ENCODE peak calls at places on chromosomes 12 and 14, in eight cellular contexts. A is dorsolateral prefrontal cortex, P is transverse colon, J is BJ, N is adipocyte, H is HCT116, X is hepatocyte, F is tibial artery. R is an unnamed sample. For H3K27me3, the result is how much of the 10 kb centered on the place peaks cover.

GRCh38 chr14:67722293-67722692 is 20.6 kb downstream of the RDH12 start:
- DNase-seq in A (no peak), P (peak), J (no peak), N (peak), H (no peak), X (peak), F (peak), R (no peak)

GRCh38 chr12:94760786-94761185 is 110.4 kb upstream of the TMCC3 start:
- DNase-seq in A (no peak), P (no peak), J (no peak), N (peak), H (no peak), X (no peak), F (no peak), R (no peak)

GRCh38 chr12:14416658-14417057 is 51.2 kb downstream of the ATF7IP start:
- DNase-seq in A (no peak), P (no peak), J (no peak), N (peak), H (no peak), X (peak), F (no peak), R (no peak)

GRCh38 chr12:1839956-1840550 is 19.7 kb downstream of the LRTM2 start:
- DNase-seq in A (no peak), P (no peak), J (no peak), N (no peak), H (no peak), X (no peak), F (no peak), R (no peak)

GRCh38 chr14:59061292-59061691 is 127.2 kb upstream of the DAAM1 start:
- DNase-seq in A (no peak), P (no peak), J (no peak), N (no peak), H (no peak), X (no peak), F (no peak), R (no peak)

GRCh38 chr12:75086086-75087038 is 123.3 kb downstream of the KCNC2 start:
- DNase-seq in A (no peak), P (no peak), J (peak), N (peak), H (no peak), X (peak), F (no peak), R (no peak)

GRCh38 chr14:31010935-31011334 is 14.5 kb upstream of the AP4S1 start:
- DNase-seq in A (no peak), P (no peak), J (no peak), N (no peak), H (no peak), X (no peak), F (no peak), R (no peak)

GRCh38 chr12:2385529-2385928 is 332.7 kb downstream of the CACNA1C start:
- DNase-seq in A (no peak), P (no peak), J (no peak), N (no peak), H (no peak), X (no peak), F (no peak), R (no peak)

GRCh38 chr12:57185906-57186508 is 30.6 kb upstream of the NXPH4 start:
- DNase-seq in A (no peak), P (no peak), J (no peak), N (no peak), H (no peak), X (no peak), F (no peak), R (no peak)

GRCh38 chr12:43988838-43989560 is 153.1 kb downstream of the TMEM117 start:
- DNase-seq in A (no peak), P (no peak), J (no peak), N (peak), H (no peak), X (no peak), F (no peak), R (no peak)

GRCh38 chr12:26810330-26810729 is 22.7 kb downstream of the ITPR2 start:
- DNase-seq in A (no peak), P (no peak), J (no peak), N (peak), H (no peak), X (peak), F (peak), R (no peak)

DNA sequence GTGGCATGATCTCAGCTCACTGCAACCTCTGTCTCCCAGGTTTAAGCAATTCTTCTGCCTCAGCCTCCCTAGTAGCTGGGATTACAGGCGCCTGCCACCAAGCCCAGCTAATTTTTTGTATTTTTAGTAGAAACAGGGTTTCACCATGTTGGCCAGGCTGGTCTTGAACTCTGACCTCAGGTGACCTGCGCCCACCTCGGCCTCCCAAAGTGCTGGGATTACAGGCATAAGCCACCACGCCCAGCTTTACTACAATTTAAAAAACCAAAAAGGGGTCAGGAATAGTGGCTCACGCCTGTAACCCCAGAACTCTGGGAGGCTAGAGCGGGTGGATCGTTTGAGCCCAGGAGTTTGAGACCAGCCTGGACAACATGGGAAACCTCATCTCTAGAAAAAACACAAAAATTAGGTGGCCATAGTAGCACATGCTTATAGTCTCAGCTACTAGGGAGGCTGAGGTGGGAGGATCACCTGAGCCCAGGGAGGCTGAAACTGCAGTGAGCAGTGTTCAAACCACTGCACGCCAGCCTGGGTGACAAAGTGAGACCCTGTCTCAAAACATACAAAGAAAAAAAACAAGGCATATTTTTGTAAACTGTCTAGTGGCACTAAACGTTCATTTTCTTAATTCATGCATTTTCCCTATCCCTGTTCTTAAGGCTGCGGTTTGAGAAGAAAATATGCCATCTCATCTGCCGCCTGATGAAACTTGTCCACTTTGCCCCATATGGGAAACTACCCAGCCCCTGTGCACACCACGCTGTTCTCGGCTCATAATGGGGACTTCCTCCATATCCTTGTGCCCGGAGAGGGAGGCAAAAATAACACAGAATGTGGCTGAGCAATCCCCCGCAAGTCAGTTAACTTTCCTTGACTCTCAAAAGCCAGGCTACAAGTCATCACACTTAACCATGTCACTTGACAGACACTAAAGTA is 4.3 kb downstream of the RILPL2 start:
- DNase-seq in A (no peak), P (no peak), J (no peak), N (no peak), H (no peak), X (no peak), F (no peak), R (no peak)
- H3K4me3 ChIP-seq in A (peak), P (peak), J (no peak), N (peak), H (no peak), X (no peak), F (peak), R (no peak)

DNA sequence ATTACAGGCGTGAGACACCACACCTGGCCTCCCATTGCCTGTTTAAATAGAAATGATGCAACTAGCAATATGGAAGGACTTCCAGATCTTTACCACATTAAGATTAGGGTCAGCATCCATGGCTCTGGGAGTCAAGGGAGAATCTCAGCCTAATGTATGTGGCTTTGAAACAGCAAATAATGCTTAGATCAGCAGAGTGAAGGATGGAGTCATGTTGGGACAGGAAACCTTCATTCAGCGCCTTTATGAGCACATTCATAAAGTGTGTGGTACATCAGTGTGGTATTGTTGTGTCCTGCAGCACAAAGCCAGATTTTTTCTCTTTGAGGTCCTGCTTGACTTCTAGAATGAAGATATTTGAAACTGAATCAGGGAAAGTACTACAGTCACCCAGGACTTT is 15.3 kb upstream of the SPSB2 start:
- DNase-seq in A (no peak), P (no peak), J (no peak), N (no peak), H (no peak), X (no peak), F (no peak), R (no peak)
- H3K27me3 ChIP-seq in A (under half), P (under half), J (under half), N (under half), H (under half), X (under half), F (under half), R (under half)

GRCh38 chr12:59839514-59839913 is 243.7 kb downstream of the SLC16A7 start:
- DNase-seq in A (no peak), P (no peak), J (no peak), N (peak), H (no peak), X (no peak), F (no peak), R (no peak)

GRCh38 chr12:59833408-59833807 is 237.6 kb downstream of the SLC16A7 start:
- DNase-seq in A (no peak), P (no peak), J (no peak), N (no peak), H (no peak), X (no peak), F (no peak), R (no peak)

GRCh38 chr12:59834659-59835474 is 239.0 kb downstream of the SLC16A7 start:
- DNase-seq in A (no peak), P (no peak), J (no peak), N (peak), H (peak), X (peak), F (no peak), R (peak)
- H3K4me3 ChIP-seq in A (no peak), P (no peak), J (no peak), N (no peak), H (no peak), X (no peak), F (no peak), R (no peak)

GRCh38 chr14:104188727-104189400 is 50.5 kb downstream of the KIF26A start:
- DNase-seq in A (no peak), P (no peak), J (no peak), N (no peak), H (no peak), X (no peak), F (no peak), R (no peak)

GRCh38 chr14:104191409-104191997 is 53.1 kb downstream of the KIF26A start:
- DNase-seq in A (no peak), P (no peak), J (no peak), N (no peak), H (no peak), X (no peak), F (no peak), R (no peak)

GRCh38 chr14:104187931-104188726 is 49.7 kb downstream of the KIF26A start:
- DNase-seq in A (no peak), P (peak), J (no peak), N (no peak), H (no peak), X (no peak), F (no peak), R (no peak)

GRCh38 chr14:104190396-104191000 is 52.1 kb downstream of the KIF26A start:
- DNase-seq in A (no peak), P (no peak), J (no peak), N (no peak), H (no peak), X (no peak), F (no peak), R (no peak)

DNA sequence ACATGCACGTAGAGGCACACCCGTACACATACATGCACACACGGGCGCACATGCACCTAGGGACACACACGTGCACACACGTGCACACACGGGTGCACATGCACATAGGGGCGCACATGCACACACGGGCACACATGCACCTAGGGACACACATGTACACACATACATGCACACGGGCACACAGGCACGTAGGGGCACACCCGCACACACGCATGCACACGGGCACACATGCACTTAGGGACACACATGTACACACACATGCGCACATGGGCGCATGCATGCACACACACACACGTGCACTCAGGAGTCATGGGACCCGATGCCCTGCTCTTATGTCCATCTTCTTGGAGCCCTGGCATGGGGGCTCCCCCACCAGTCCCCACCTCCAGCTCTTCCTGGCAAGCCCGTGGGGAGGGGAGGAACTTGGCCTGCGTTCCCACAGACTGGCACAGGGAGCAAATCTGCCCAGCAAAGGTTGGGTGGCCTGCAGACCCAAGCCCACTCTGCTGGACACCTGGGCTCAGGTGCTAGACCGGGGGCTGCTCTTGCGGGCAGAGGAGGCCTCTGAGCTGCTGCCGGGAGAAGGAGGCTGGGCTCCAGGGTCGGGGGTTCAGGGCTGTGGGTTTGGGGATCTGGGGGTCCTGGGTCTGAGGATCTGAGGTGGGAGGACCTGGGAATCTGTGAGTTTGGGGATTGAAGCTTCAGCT is 51.4 kb downstream of the KIF26A start:
- DNase-seq in A (no peak), P (no peak), J (no peak), N (no peak), H (no peak), X (no peak), F (no peak), R (no peak)
- H3K27me3 ChIP-seq in A (under half), P (under half), J (under half), N (under half), H (under half), X (under half), F (under half), R (under half)

DNA sequence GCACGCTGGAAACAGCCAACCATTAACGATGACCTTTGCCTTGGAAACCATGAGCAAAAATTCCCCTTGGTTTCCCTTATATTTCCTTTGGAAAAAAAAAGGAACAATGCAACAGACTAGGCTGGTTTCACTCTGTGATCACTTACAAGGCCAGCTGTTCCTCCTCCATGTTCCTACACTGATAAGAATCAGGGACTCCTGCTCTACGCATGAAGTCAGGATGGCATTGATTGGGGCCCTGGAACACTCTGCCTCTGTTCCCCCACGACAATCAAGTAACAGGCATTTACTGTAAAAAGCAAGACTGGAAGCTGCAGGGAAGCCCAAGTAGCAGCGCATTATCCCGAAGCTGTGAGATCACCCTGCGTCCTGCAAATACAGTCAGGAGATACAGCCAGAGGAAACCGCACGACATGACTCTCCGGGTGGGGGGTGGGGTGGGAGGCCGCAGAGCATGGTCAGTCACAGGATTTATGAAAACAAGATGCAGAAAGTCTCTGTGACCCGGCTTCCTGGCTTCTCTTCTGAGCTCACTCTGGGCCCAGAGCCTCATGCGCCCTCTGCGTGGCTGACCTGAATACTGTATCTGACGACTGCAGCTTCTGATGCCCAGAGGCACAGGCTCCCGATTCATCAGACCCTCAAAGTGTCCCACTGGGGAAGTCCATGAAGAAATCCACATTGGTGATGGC is 31.1 kb downstream of the SSH1 start:
- DNase-seq in A (peak), P (peak), J (peak), N (peak), H (no peak), X (peak), F (peak), R (peak)
- H3K4me3 ChIP-seq in A (peak), P (peak), J (peak), N (peak), H (no peak), X (no peak), F (peak), R (peak)

DNA sequence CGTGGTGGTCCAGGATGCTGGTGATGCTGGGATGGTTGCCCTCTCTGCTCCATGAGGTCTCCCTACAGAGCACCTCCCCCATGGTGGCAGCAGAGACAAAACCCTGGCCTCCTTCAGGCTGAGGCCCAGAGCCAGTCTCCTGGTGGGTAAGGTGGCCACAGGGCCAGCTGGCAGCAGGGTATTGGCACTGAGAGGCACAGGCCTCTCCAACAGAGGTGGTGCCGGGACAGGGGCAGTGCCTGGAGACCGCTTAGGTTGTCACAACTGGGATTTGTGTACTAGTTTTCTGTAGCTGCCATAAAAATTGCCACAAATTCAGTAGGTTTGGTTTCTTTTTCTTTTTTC is 6.1 kb upstream of the MTA1 start:
- DNase-seq in A (no peak), P (no peak), J (no peak), N (no peak), H (no peak), X (no peak), F (no peak), R (no peak)
- H3K27me3 ChIP-seq in A (under half), P (half or more), J (under half), N (under half), H (under half), X (under half), F (under half), R (under half)

DNA sequence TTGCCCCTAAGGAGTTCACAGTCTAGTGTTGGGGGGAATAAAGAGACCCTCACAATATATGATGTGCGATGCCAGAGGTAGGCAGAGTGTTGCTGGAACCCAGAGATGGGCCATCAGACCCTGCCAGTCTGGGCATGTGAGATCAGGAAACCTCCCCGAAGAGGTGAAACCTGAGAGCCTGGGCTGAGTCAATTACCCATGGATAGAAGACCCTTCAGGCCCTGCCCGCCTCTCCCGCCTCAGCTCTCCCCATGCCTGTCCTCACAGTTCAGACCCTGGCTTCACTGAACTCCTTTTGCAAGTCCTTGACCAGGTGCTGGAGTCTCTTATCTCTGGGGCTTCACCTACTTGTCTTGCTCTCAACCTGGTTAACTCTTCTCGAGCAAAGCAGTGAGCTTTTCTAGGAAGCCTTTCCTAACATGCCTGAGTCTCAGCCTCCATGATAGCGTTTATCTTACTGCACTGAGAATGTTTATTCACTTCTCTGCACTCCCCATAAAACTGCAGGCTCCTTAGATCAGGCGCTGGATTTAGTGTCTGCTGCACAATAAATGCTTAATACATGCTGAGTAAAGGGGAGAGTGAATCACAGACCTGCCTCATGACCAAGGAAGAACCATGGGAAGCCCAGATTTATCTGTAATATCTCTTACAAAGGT is 19.6 kb downstream of the ALDH1L2 start:
- DNase-seq in A (no peak), P (no peak), J (no peak), N (no peak), H (no peak), X (peak), F (no peak), R (no peak)
- H3K4me3 ChIP-seq in A (no peak), P (no peak), J (no peak), N (no peak), H (no peak), X (no peak), F (no peak), R (no peak)

R was measured in SJSA1.